ENCODE peak calls at places on chromosome 1, in nine cellular contexts. G is activated CD8-positive, alpha-beta memory T cell treated with anti-CD3 and anti-CD28 coated beads, Interleukin-2, amount 50 U/mL, for 4 hours; M is NCI-H1092; U is mucosa of gallbladder; Y is CD4-positive, alpha-beta T cell; P is AML-193; J is activated T-cell treated with anti-CD3 and anti-CD28 coated beads, Interleukin-2, amount 50 U/mL, for 4 hours; E is GM19239; I is activated naive CD4-positive, alpha-beta T cell treated with anti-CD3 and anti-CD28 coated beads, Interleukin-2, amount 50 U/mL, for 72 hours. X is an unnamed sample.

GRCh38 chr1:209657140-209657879 is 5.1 kb upstream of the LAMB3 start:
- DNase-seq in G (no peak), M (no peak), U (no peak), Y (no peak), P (no peak), J (no peak), E (no peak), I (no peak), X (peak; percentile 51)

GRCh38 chr1:70907563-70908310 is 139.9 kb downstream of the PTGER3 start:
- DNase-seq in G (no peak), M (no peak), U (no peak), Y (no peak), P (no peak), J (no peak), E (no peak), I (no peak), X (no peak)

GRCh38 chr1:85344256-85344694 is 67.8 kb upstream of the BCL10 start:
- DNase-seq in G (no peak), M (no peak), U (no peak), Y (no peak), P (peak; percentile 6), J (no peak), E (no peak), I (no peak), X (no peak)

GRCh38 chr1:147821883-147822282 is 61.5 kb upstream of the GJA5 start:
- DNase-seq in G (no peak), M (no peak), U (no peak), Y (no peak), P (no peak), J (no peak), E (no peak), I (no peak), X (no peak)

GRCh38 chr1:10866314-10867091 is 70.1 kb upstream of the CASZ1 start:
- DNase-seq in G (peak; percentile 39), M (peak; percentile 61), U (no peak), Y (no peak), P (no peak), J (peak; percentile 29), E (no peak), I (no peak), X (no peak)

GRCh38 chr1:94362466-94363058 is 55.6 kb upstream of the ABCD3 start:
- DNase-seq in G (no peak), M (no peak), U (no peak), Y (no peak), P (no peak), J (no peak), E (no peak), I (no peak), X (no peak)

GRCh38 chr1:223712184-223712855 is at the start of gene CAPN2:
- DNase-seq in G (peak; percentile 56), M (peak; percentile 50), U (peak; percentile 84), Y (peak; percentile 47), P (peak; percentile 15), J (peak; percentile 44), E (peak; percentile 60), I (peak; percentile 82), X (no peak)

GRCh38 chr1:91623020-91623419 is 122.4 kb downstream of the CDC7 start:
- DNase-seq in G (no peak), M (no peak), U (no peak), Y (no peak), P (no peak), J (no peak), E (no peak), I (no peak), X (no peak)

GRCh38 chr1:55305735-55306134 is 90.6 kb upstream of the USP24 start:
- DNase-seq in G (no peak), M (no peak), U (no peak), Y (no peak), P (no peak), J (no peak), E (no peak), I (no peak), X (no peak)

GRCh38 chr1:70685300-70686286 is 274.5 kb downstream of the CTH start:
- DNase-seq in G (peak; percentile 22), M (peak; percentile 31), U (peak; percentile 75), Y (no peak), P (peak; percentile 69), J (peak; percentile 8), E (no peak), I (peak; percentile 57), X (no peak)

GRCh38 chr1:12595839-12596821 is 21.9 kb downstream of the DHRS3 start:
- DNase-seq in G (no peak), M (peak; percentile 41), U (peak; percentile 93), Y (no peak), P (no peak), J (no peak), E (peak; percentile 71), I (peak; percentile 63), X (peak; percentile 85)

GRCh38 chr1:214466759-214467585 is 84.4 kb downstream of the PTPN14 start:
- DNase-seq in G (no peak), M (no peak), U (peak; percentile 33), Y (no peak), P (no peak), J (no peak), E (no peak), I (no peak), X (no peak)

GRCh38 chr1:36248250-36248894 is 24.1 kb downstream of the THRAP3 start:
- DNase-seq in G (no peak), M (no peak), U (peak; percentile 67), Y (no peak), P (peak; percentile 69), J (no peak), E (no peak), I (no peak), X (no peak)

GRCh38 chr1:226733309-226733708 is 5.8 kb downstream of the ITPKB start:
- DNase-seq in G (peak; percentile 49), M (no peak), U (no peak), Y (no peak), P (no peak), J (no peak), E (no peak), I (peak; percentile 54), X (no peak)